ENCODE peak calls at places on chromosome 9, in seven cellular contexts. A is GM12878, D is HL-60, G is HCT116, V is K562, X is prostate gland, O is suprapubic skin. K is an unnamed sample.

GRCh38 chr9:7325980-7326379 is 473.6 kb downstream of the DMAC1 start:
- DNase-seq in A (no peak), X (no peak), O (no peak), V (no peak), G (no peak), D (no peak), K (no peak)

GRCh38 chr9:75105841-75106240 is 17.5 kb downstream of the OSTF1 start:
- DNase-seq in O (no peak), D (no peak), A (no peak), X (no peak), V (no peak), G (no peak), K (no peak)

GRCh38 chr9:69370430-69370829 is 45.4 kb downstream of the ENTREP1 start:
- DNase-seq in O (no peak), A (no peak), X (no peak), G (no peak), V (no peak), D (no peak), K (no peak)

GRCh38 chr9:33687779-33688178 is 107.6 kb upstream of the PRSS3 start:
- DNase-seq in X (no peak), O (no peak), A (no peak), D (no peak), G (no peak), V (no peak), K (no peak)

GRCh38 chr9:129175515-129175824 is 2.6 kb downstream of the IER5L start:
- DNase-seq in D (no peak), X (no peak), V (no peak), A (no peak), O (no peak), G (peak; percentile 12), K (no peak)

GRCh38 chr9:19637084-19637483 is 151.8 kb downstream of the SLC24A2 start:
- DNase-seq in X (no peak), V (no peak), D (no peak), A (no peak), O (no peak), G (no peak), K (no peak)

GRCh38 chr9:85900504-85901201 is 40.3 kb upstream of the NAA35 start:
- DNase-seq in X (no peak), A (no peak), O (no peak), G (peak; percentile 37), D (no peak), V (peak; percentile 13), K (no peak)

GRCh38 chr9:20397348-20397747 is 225.0 kb downstream of the MLLT3 start:
- DNase-seq in D (no peak), X (no peak), V (no peak), O (no peak), A (no peak), G (no peak), K (no peak)

GRCh38 chr9:6351757-6352156 is 23.6 kb downstream of the TPD52L3 start:
- DNase-seq in G (no peak), O (no peak), A (no peak), X (no peak), D (no peak), V (no peak), K (no peak)

GRCh38 chr9:34612788-34613390 is 992 bp upstream of the RPP25L start:
- DNase-seq in G (peak; percentile 54), D (peak; percentile 56), A (no peak), X (peak; percentile 85), V (peak; percentile 62), O (no peak), K (peak; percentile 73)

GRCh38 chr9:4490705-4491620 is 695 bp downstream of the SLC1A1 start:
- DNase-seq in D (no peak), X (no peak), O (no peak), A (no peak), V (no peak), G (no peak), K (no peak)

GRCh38 chr9:113386571-113387393 is 10.0 kb upstream of the HDHD3 start:
- DNase-seq in O (no peak), A (no peak), D (no peak), G (no peak), X (no peak), V (no peak), K (no peak)

GRCh38 chr9:128822407-128823042 is 4.2 kb downstream of the ENDOG start:
- DNase-seq in X (no peak), G (no peak), A (no peak), D (no peak), V (no peak), O (no peak), K (no peak)

GRCh38 chr9:88953401-88954029 is 37.8 kb upstream of the S1PR3 start:
- DNase-seq in D (no peak), A (no peak), G (no peak), V (no peak), O (no peak), X (no peak), K (no peak)

GRCh38 chr9:89640391-89640790 is 35.6 kb downstream of the GADD45G start:
- DNase-seq in V (no peak), D (no peak), G (no peak), A (no peak), X (no peak), O (no peak), K (no peak)

GRCh38 chr9:72753261-72753893 is 199.5 kb downstream of the ALDH1A1 start:
- DNase-seq in D (no peak), V (no peak), G (no peak), X (no peak), O (no peak), A (no peak), K (no peak)

GRCh38 chr9:22039258-22039657 is 30.2 kb upstream of the CDKN2B start:
- DNase-seq in A (no peak), D (no peak), X (no peak), V (no peak), G (no peak), O (no peak), K (no peak)

GRCh38 chr9:123864291-123864690 is 65.6 kb downstream of the DENND1A start:
- DNase-seq in X (no peak), O (no peak), D (no peak), V (no peak), A (no peak), G (no peak), K (no peak)

GRCh38 chr9:83698976-83699585 is 8.7 kb downstream of the UBQLN1 start:
- DNase-seq in X (no peak), D (no peak), G (no peak), A (no peak), V (no peak), O (no peak), K (no peak)

GRCh38 chr9:132190966-132191365 is 29.1 kb downstream of the NTNG2 start:
- DNase-seq in G (no peak), X (no peak), D (no peak), O (no peak), V (no peak), A (no peak), K (no peak)

GRCh38 chr9:72898784-72899733 is 53.8 kb downstream of the ALDH1A1 start:
- DNase-seq in O (no peak), X (no peak), V (no peak), D (no peak), A (no peak), G (no peak), K (no peak)

GRCh38 chr9:114183006-114183405 is 27.7 kb downstream of the COL27A1 start:
- DNase-seq in O (no peak), V (no peak), X (no peak), A (no peak), D (no peak), G (no peak), K (no peak)

GRCh38 chr9:134336174-134336705 is 10.0 kb downstream of the RXRA start:
- DNase-seq in X (no peak), A (no peak), D (no peak), V (no peak), O (no peak), G (no peak), K (no peak)

GRCh38 chr9:98378206-98379193 is 123.1 kb upstream of the TBC1D2 start:
- DNase-seq in G (no peak), V (peak; percentile 45), X (no peak), D (no peak), O (peak; percentile 72), A (no peak), K (no peak)

GRCh38 chr9:3827175-3827574 is 301.4 kb upstream of the RFX3 start:
- DNase-seq in D (no peak), V (no peak), A (no peak), O (no peak), X (peak; percentile 68), G (peak; percentile 29), K (peak; percentile 51)

GRCh38 chr9:98944130-98945074 is 695 bp downstream of the COL15A1 start:
- DNase-seq in X (no peak), V (no peak), A (no peak), G (no peak), O (peak; percentile 79), D (peak; percentile 37), K (no peak)

GRCh38 chr9:100739208-100739607 is 161.3 kb downstream of the CAVIN4 start:
- DNase-seq in V (no peak), G (no peak), D (no peak), A (no peak), X (no peak), O (no peak), K (no peak)
- TF ChIP-seq CTCF in V (no peak), G (no peak), D (no peak), A (no peak), X (no peak), O (no peak), K (no peak)

DNA sequence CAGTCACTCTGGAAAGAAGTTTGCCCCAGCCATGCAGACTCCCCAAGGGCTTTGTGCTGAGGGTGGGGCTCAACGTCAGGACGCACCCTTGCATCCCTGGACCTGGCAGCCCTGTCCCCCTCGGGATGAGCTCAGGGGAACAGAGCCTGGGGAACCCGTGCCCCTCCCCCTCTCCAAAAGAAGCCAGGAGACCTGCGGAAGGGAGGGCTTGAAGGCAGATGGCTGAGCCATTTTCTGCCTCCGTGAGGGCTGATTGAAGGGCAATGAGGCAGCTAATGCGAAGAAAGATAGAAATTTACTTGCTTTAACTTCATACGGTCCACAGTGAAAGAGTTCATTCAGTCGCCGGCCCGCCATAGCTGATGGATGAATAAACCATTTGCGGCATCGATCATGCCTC is 28.8 kb downstream of the ASS1 start:
- DNase-seq in X (no peak), V (no peak), G (no peak), O (no peak), A (no peak), D (no peak), K (no peak)
- TF ChIP-seq POLR2AphosphoS5 in X (no peak), V (no peak), G (no peak), O (no peak), A (no peak), D (no peak), K (no peak)

DNA sequence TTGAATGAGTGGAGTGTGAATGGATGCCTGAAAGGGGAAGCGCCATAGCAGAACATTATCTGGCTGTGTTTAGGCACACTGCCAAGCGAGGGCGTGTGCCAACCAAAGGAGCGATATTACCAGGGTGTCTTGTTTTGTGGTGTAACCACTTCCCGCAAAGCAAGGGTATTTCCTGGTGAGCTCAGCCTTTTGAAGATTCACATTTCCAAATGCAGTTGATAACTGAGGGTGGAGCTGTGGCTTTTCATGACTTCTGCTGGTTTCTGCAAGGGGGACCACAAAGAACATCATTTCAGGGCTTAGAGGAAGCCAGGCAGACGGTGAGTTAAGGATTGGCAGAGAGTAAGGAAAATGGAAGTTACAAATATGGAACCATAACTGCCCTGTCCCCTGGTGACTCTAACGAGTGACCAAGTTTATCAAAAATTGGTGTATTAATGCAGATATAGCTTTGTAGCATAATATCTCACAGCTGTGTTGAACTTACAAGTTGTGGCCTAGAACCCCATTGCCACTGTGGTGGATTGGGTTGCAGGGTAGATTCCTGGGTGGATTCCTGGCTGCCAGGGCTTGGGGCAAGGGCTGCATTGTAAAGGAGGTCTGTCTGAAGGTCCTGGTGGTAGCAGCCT is 71.4 kb downstream of the RALGPS1 start:
- DNase-seq in V (no peak), G (peak; percentile 93), X (peak; percentile 68), A (peak; percentile 92), D (peak; percentile 79), O (no peak), K (no peak)
- H3K27ac ChIP-seq in V (no peak overlapping the region), G (peak overlapping the region; percentile 33), X (no peak overlapping the region), A (peak overlapping the region; percentile 29), D (no peak overlapping the region), O (peak overlapping the region; percentile 49), K (no peak overlapping the region)

GRCh38 chr9:122350577-122351355 is 20.1 kb upstream of the PTGS1 start:
- DNase-seq in D (no peak), A (no peak), V (peak; percentile 88), G (peak; percentile 27), O (peak; percentile 88), X (peak; percentile 72), K (peak; percentile 85)
- TF ChIP-seq CTCF in D (peak; percentile 85), A (peak; percentile 97), V (peak; percentile 98), G (peak; percentile 93), O (peak; percentile 92), X (peak; percentile 98), K (peak; percentile 96)